ENCODE peak calls at places on chromosomes 5 and 9, in seven cellular contexts. One of them, this sample, is unnamed.

GRCh38 chr5:114434396-114435219 is 72.7 kb downstream of the KCNN2 start:
- DNase-seq in WERI-Rb-1: no peak
- DNase-seq in sigmoid colon: no peak
- DNase-seq in epithelial cell of esophagus: no peak
- DNase-seq in fibroblast of pulmonary artery: no peak
- DNase-seq in neural crest cell: no peak
- DNase-seq in fibroblast of mammary gland: no peak
- DNase-seq in this sample: no peak

GRCh38 chr5:109997191-109997590 is 307.5 kb downstream of the MAN2A1 start:
- DNase-seq in epithelial cell of esophagus: no peak
- DNase-seq in WERI-Rb-1: no peak
- DNase-seq in neural crest cell: no peak
- DNase-seq in sigmoid colon: no peak
- DNase-seq in fibroblast of mammary gland: no peak
- DNase-seq in fibroblast of pulmonary artery: no peak
- DNase-seq in this sample: no peak

GRCh38 chr5:125823572-125823971 is 599.6 kb upstream of the GRAMD2B start:
- DNase-seq in epithelial cell of esophagus: peak
- DNase-seq in sigmoid colon: no peak
- DNase-seq in WERI-Rb-1: no peak
- DNase-seq in neural crest cell: no peak
- DNase-seq in fibroblast of mammary gland: peak
- DNase-seq in fibroblast of pulmonary artery: peak
- DNase-seq in this sample: no peak

GRCh38 chr5:178338126-178338749 is 105.6 kb upstream of the PHYKPL start:
- DNase-seq in fibroblast of mammary gland: no peak
- DNase-seq in epithelial cell of esophagus: no peak
- DNase-seq in WERI-Rb-1: no peak
- DNase-seq in neural crest cell: no peak
- DNase-seq in fibroblast of pulmonary artery: no peak
- DNase-seq in sigmoid colon: peak
- DNase-seq in this sample: no peak

GRCh38 chr5:41508696-41509398 is 1.6 kb downstream of the PLCXD3 start:
- DNase-seq in fibroblast of pulmonary artery: peak
- DNase-seq in sigmoid colon: no peak
- DNase-seq in WERI-Rb-1: peak
- DNase-seq in neural crest cell: no peak
- DNase-seq in fibroblast of mammary gland: no peak
- DNase-seq in epithelial cell of esophagus: peak
- DNase-seq in this sample: no peak

GRCh38 chr9:83992407-83992806 is 11.8 kb downstream of the RMI1 start:
- DNase-seq in neural crest cell: no peak
- DNase-seq in fibroblast of mammary gland: peak
- DNase-seq in sigmoid colon: no peak
- DNase-seq in epithelial cell of esophagus: peak
- DNase-seq in WERI-Rb-1: no peak
- DNase-seq in fibroblast of pulmonary artery: no peak
- DNase-seq in this sample: peak

GRCh38 chr9:123239726-123240125 is 28.7 kb downstream of the STRBP start:
- DNase-seq in sigmoid colon: no peak
- DNase-seq in neural crest cell: no peak
- DNase-seq in fibroblast of mammary gland: no peak
- DNase-seq in epithelial cell of esophagus: peak
- DNase-seq in WERI-Rb-1: no peak
- DNase-seq in fibroblast of pulmonary artery: no peak
- DNase-seq in this sample: no peak

GRCh38 chr9:137025120-137025966 is 2.7 kb downstream of the ABCA2 start:
- DNase-seq in fibroblast of pulmonary artery: no peak
- DNase-seq in WERI-Rb-1: no peak
- DNase-seq in fibroblast of mammary gland: no peak
- DNase-seq in epithelial cell of esophagus: peak
- DNase-seq in neural crest cell: peak
- DNase-seq in sigmoid colon: peak
- DNase-seq in this sample: no peak

GRCh38 chr5:171595801-171596231 is 176.4 kb downstream of the FGF18 start:
- DNase-seq in neural crest cell: no peak
- DNase-seq in fibroblast of pulmonary artery: peak
- DNase-seq in sigmoid colon: no peak
- DNase-seq in fibroblast of mammary gland: peak
- DNase-seq in WERI-Rb-1: no peak
- DNase-seq in epithelial cell of esophagus: peak
- DNase-seq in this sample: peak

GRCh38 chr9:111870774-111871542 is 25.7 kb upstream of the UGCG start:
- DNase-seq in sigmoid colon: no peak
- DNase-seq in WERI-Rb-1: no peak
- DNase-seq in fibroblast of pulmonary artery: no peak
- DNase-seq in neural crest cell: no peak
- DNase-seq in fibroblast of mammary gland: no peak
- DNase-seq in epithelial cell of esophagus: no peak
- DNase-seq in this sample: no peak

GRCh38 chr5:64331597-64332277 is 166.1 kb downstream of the RNF180 start:
- DNase-seq in epithelial cell of esophagus: no peak
- DNase-seq in sigmoid colon: peak
- DNase-seq in fibroblast of pulmonary artery: no peak
- DNase-seq in WERI-Rb-1: no peak
- DNase-seq in neural crest cell: no peak
- DNase-seq in fibroblast of mammary gland: no peak
- DNase-seq in this sample: no peak

GRCh38 chr5:33441241-33441844 is 578 bp downstream of the TARS1 start:
- DNase-seq in neural crest cell: no peak
- DNase-seq in epithelial cell of esophagus: peak
- DNase-seq in sigmoid colon: no peak
- DNase-seq in fibroblast of pulmonary artery: no peak
- DNase-seq in WERI-Rb-1: peak
- DNase-seq in fibroblast of mammary gland: no peak
- DNase-seq in this sample: no peak

GRCh38 chr5:110630350-110630749 is 96.1 kb downstream of the TMEM232 start:
- DNase-seq in WERI-Rb-1: no peak
- DNase-seq in epithelial cell of esophagus: no peak
- DNase-seq in neural crest cell: no peak
- DNase-seq in fibroblast of pulmonary artery: no peak
- DNase-seq in sigmoid colon: no peak
- DNase-seq in fibroblast of mammary gland: no peak
- DNase-seq in this sample: no peak

GRCh38 chr5:132134384-132134783 is 60.8 kb downstream of the CSF2 start:
- DNase-seq in WERI-Rb-1: no peak
- DNase-seq in sigmoid colon: no peak
- DNase-seq in epithelial cell of esophagus: peak
- DNase-seq in neural crest cell: no peak
- DNase-seq in fibroblast of mammary gland: peak
- DNase-seq in fibroblast of pulmonary artery: peak
- DNase-seq in this sample: peak

DNA sequence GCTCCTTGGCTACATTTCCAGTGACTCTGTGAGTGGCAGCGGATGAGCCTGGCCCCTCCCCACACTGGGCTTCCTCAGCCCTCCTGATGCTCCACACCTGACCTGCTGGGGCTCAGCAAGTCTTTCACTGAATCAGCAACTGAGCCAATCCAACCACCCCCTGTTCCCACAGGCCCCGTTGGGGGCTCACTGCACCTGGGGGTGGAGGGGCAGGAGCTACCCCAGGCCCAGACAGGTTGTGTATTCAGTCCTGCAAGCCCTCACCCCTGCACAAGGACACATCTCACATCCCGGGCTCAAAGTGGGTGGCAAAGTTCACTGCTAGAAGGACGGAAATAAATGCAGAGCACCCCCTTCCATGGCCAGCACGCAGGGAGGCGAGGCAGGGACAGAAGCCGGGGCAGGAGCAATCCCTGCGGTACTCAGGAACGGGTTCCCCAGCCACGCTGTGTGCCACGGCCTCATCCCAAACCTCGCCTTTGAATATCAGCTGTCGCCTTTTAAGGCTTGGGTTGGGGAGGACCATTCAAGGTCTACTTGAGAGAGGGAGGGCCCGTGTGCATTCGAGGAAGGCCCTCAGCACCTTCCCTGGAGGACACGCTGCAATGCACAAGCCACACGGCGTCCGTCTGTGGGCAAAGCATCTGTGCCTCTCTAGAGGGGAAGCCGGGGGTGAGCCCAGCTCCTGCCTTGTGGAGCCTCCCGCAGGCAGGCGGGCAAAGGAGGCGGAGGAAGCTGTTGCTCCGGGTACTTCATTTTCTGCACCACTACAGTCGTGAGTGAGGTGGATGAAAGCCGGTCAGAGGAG is 75.0 kb upstream of the SARDH start:
- DNase-seq in WERI-Rb-1: no peak
- DNase-seq in sigmoid colon: no peak
- DNase-seq in epithelial cell of esophagus: no peak
- DNase-seq in fibroblast of pulmonary artery: no peak
- DNase-seq in neural crest cell: no peak
- DNase-seq in fibroblast of mammary gland: no peak
- DNase-seq in this sample: no peak
- TF ChIP-seq CTCF in WERI-Rb-1: no peak
- TF ChIP-seq CTCF in sigmoid colon: no peak
- TF ChIP-seq CTCF in epithelial cell of esophagus: no peak
- TF ChIP-seq CTCF in fibroblast of pulmonary artery: no peak
- TF ChIP-seq CTCF in neural crest cell: no peak
- TF ChIP-seq CTCF in fibroblast of mammary gland: no peak
- TF ChIP-seq CTCF in this sample: no peak

DNA sequence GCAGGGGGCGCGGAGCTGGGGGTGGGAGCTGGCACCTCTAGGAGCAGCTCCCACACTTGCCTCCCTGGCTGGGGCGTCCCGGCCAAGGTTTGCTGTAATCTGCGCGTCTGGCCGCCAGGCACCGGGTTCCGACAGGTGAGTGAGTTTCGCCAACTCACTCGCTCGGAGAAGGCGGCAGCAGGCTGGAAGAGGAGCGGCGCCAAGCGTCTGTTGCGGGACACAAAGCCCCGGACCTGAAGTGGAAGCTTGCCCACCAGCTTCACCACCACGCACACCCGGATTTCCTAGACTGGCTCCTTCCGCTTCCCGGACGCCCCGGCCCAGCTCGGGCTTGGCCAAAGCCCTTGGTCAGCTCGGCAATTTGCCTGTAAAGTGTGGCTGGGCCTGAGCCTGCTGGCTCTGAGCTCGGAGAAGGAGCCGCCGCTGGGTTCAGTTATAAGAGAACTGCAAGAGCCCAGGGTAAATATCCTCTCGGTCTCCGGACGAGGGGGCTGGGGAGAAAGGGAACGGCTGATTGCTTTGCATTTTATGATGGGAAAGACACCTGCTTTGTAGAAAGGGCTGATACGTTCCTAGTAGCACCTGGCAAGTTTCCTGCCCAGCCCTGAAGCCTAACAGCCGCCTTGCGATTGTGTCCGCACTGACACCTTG is 461 bp upstream of the GNA14 start:
- DNase-seq in fibroblast of mammary gland: no peak
- DNase-seq in epithelial cell of esophagus: peak
- DNase-seq in fibroblast of pulmonary artery: peak
- DNase-seq in neural crest cell: no peak
- DNase-seq in sigmoid colon: peak
- DNase-seq in WERI-Rb-1: peak
- DNase-seq in this sample: no peak
- TF ChIP-seq CTCF in fibroblast of mammary gland: no peak
- TF ChIP-seq CTCF in epithelial cell of esophagus: no peak
- TF ChIP-seq CTCF in fibroblast of pulmonary artery: no peak
- TF ChIP-seq CTCF in neural crest cell: no peak
- TF ChIP-seq CTCF in sigmoid colon: no peak
- TF ChIP-seq CTCF in WERI-Rb-1: no peak
- TF ChIP-seq CTCF in this sample: no peak

GRCh38 chr9:94160594-94161501 is 76.6 kb downstream of the PTPDC1 start:
- DNase-seq in epithelial cell of esophagus: peak
- DNase-seq in fibroblast of pulmonary artery: no peak
- DNase-seq in neural crest cell: no peak
- DNase-seq in fibroblast of mammary gland: no peak
- DNase-seq in WERI-Rb-1: no peak
- DNase-seq in sigmoid colon: no peak
- DNase-seq in this sample: no peak
- TF ChIP-seq CTCF in epithelial cell of esophagus: no peak
- TF ChIP-seq CTCF in fibroblast of pulmonary artery: peak
- TF ChIP-seq CTCF in neural crest cell: peak
- TF ChIP-seq CTCF in fibroblast of mammary gland: peak
- TF ChIP-seq CTCF in WERI-Rb-1: peak
- TF ChIP-seq CTCF in sigmoid colon: no peak
- TF ChIP-seq CTCF in this sample: peak

DNA sequence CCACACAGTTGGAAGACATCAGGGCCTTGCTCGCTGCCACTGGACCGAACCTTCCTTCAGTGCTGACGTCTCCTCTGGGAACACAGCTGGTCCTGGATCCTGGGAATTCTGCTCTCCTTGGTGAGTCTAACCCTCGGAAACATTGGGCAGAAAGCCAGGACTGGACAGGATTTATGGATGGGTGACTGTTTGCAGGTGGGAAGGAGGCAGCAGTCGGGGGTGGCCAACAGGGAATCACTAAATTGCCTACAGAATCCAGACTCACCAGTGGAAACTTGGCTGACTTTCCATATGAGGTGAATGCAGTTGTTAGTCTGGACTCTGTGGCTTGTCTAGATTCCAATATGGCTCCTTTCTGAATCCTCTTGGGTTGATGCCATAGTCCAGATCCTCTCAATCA is 203.2 kb downstream of the SAXO1 start:
- DNase-seq in epithelial cell of esophagus: no peak
- DNase-seq in neural crest cell: no peak
- DNase-seq in fibroblast of pulmonary artery: peak
- DNase-seq in WERI-Rb-1: no peak
- DNase-seq in sigmoid colon: peak
- DNase-seq in fibroblast of mammary gland: peak
- DNase-seq in this sample: no peak
- TF ChIP-seq CTCF in epithelial cell of esophagus: no peak
- TF ChIP-seq CTCF in neural crest cell: no peak
- TF ChIP-seq CTCF in fibroblast of pulmonary artery: no peak
- TF ChIP-seq CTCF in WERI-Rb-1: no peak
- TF ChIP-seq CTCF in sigmoid colon: no peak
- TF ChIP-seq CTCF in fibroblast of mammary gland: no peak
- TF ChIP-seq CTCF in this sample: no peak

GRCh38 chr5:146622391-146622790 is 106.4 kb upstream of the GPR151 start:
- DNase-seq in neural crest cell: no peak
- DNase-seq in sigmoid colon: no peak
- DNase-seq in epithelial cell of esophagus: no peak
- DNase-seq in WERI-Rb-1: no peak
- DNase-seq in fibroblast of mammary gland: no peak
- DNase-seq in fibroblast of pulmonary artery: no peak
- DNase-seq in this sample: no peak
- TF ChIP-seq CTCF in neural crest cell: peak
- TF ChIP-seq CTCF in sigmoid colon: no peak
- TF ChIP-seq CTCF in epithelial cell of esophagus: peak
- TF ChIP-seq CTCF in WERI-Rb-1: peak
- TF ChIP-seq CTCF in fibroblast of mammary gland: peak
- TF ChIP-seq CTCF in fibroblast of pulmonary artery: peak
- TF ChIP-seq CTCF in this sample: peak

GRCh38 chr9:33211695-33212393 is 28.1 kb upstream of the SPINK4 start:
- DNase-seq in neural crest cell: no peak
- DNase-seq in epithelial cell of esophagus: peak
- DNase-seq in fibroblast of pulmonary artery: peak
- DNase-seq in WERI-Rb-1: peak
- DNase-seq in fibroblast of mammary gland: no peak
- DNase-seq in sigmoid colon: peak
- DNase-seq in this sample: peak
- TF ChIP-seq CTCF in neural crest cell: no peak
- TF ChIP-seq CTCF in epithelial cell of esophagus: no peak
- TF ChIP-seq CTCF in fibroblast of pulmonary artery: no peak
- TF ChIP-seq CTCF in WERI-Rb-1: peak
- TF ChIP-seq CTCF in fibroblast of mammary gland: no peak
- TF ChIP-seq CTCF in sigmoid colon: no peak
- TF ChIP-seq CTCF in this sample: peak

GRCh38 chr9:21583628-21584027 is 101.5 kb upstream of the IFNE start:
- DNase-seq in sigmoid colon: no peak
- DNase-seq in fibroblast of pulmonary artery: no peak
- DNase-seq in neural crest cell: no peak
- DNase-seq in WERI-Rb-1: no peak
- DNase-seq in epithelial cell of esophagus: no peak
- DNase-seq in fibroblast of mammary gland: no peak
- DNase-seq in this sample: no peak
- TF ChIP-seq CTCF in sigmoid colon: no peak
- TF ChIP-seq CTCF in fibroblast of pulmonary artery: no peak
- TF ChIP-seq CTCF in neural crest cell: no peak
- TF ChIP-seq CTCF in WERI-Rb-1: no peak
- TF ChIP-seq CTCF in epithelial cell of esophagus: no peak
- TF ChIP-seq CTCF in fibroblast of mammary gland: no peak
- TF ChIP-seq CTCF in this sample: no peak

This sample was measured in HFFc6.